ENCODE peak calls at places on chromosomes 6 and 20, in eight cellular contexts. S is cardiac muscle cell, C is thyroid gland, F is endodermal cell, A is H9, D is Karpas-422, G is MM.1S, R is NT2/D1. L is an unnamed sample. For H3K4me1, the result is how much of the 10 kb centered on the place peaks cover.

GRCh38 chr6:12842658-12843057 is 126.1 kb downstream of the PHACTR1 start:
- DNase-seq in A (no peak), G (no peak), C (no peak), S (no peak), F (no peak), R (no peak), D (no peak), L (no peak)

GRCh38 chr6:14693301-14694192 is 552.3 kb upstream of the JARID2 start:
- DNase-seq in G (no peak), S (no peak), R (no peak), D (no peak), A (no peak), F (no peak), C (no peak), L (no peak)

GRCh38 chr6:106527979-106528378 is 101.3 kb downstream of the RTN4IP1 start:
- DNase-seq in D (no peak), G (no peak), S (no peak), A (no peak), R (no peak), C (no peak), F (no peak), L (no peak)

GRCh38 chr6:113997106-113997505 is 26.2 kb upstream of the HDAC2 start:
- DNase-seq in A (no peak), F (no peak), S (no peak), R (no peak), G (no peak), D (no peak), C (no peak), L (no peak)

GRCh38 chr6:25942561-25943147 is 12.2 kb upstream of the SLC17A2 start:
- DNase-seq in D (peak), R (no peak), A (no peak), S (peak), G (peak), F (no peak), C (no peak), L (no peak)

GRCh38 chr6:14499804-14500203 is 382.2 kb downstream of the CD83 start:
- DNase-seq in D (no peak), G (no peak), F (peak), R (no peak), S (peak), C (no peak), A (no peak), L (no peak)

GRCh38 chr20:38350879-38351775 is 4.8 kb downstream of the LBP start:
- DNase-seq in R (no peak), S (no peak), F (no peak), C (peak), D (no peak), A (no peak), G (no peak), L (no peak)

GRCh38 chr6:100353276-100354015 is 111.3 kb downstream of the SIM1 start:
- DNase-seq in S (no peak), G (no peak), D (no peak), A (no peak), C (no peak), F (no peak), R (no peak), L (no peak)

GRCh38 chr6:152301021-152301805 is 335.9 kb downstream of the SYNE1 start:
- DNase-seq in S (no peak), D (peak), A (no peak), R (no peak), C (no peak), G (no peak), F (no peak), L (no peak)

GRCh38 chr20:23622839-23623343 is 14.9 kb downstream of the CST3 start:
- DNase-seq in D (no peak), R (no peak), F (peak), S (no peak), A (no peak), G (no peak), C (peak), L (no peak)

GRCh38 chr6:75751443-75751842 is 2.4 kb downstream of the MYO6 start:
- DNase-seq in S (no peak), G (no peak), A (no peak), C (no peak), F (no peak), D (no peak), R (no peak), L (no peak)

GRCh38 chr20:45097485-45098095 is 3.3 kb downstream of the KCNS1 start:
- DNase-seq in C (peak), F (no peak), S (no peak), R (no peak), G (no peak), D (no peak), A (peak), L (peak)

GRCh38 chr6:148438593-148438992 is 96.0 kb downstream of the SASH1 start:
- DNase-seq in D (no peak), A (no peak), G (no peak), F (no peak), S (no peak), C (no peak), R (no peak), L (no peak)

GRCh38 chr6:11604836-11605506 is 67.4 kb downstream of the TMEM170B start:
- DNase-seq in D (no peak), F (peak), A (no peak), S (no peak), C (no peak), G (no peak), R (no peak), L (no peak)
- H3K4me1 ChIP-seq in D (under half), F (under half), A (under half), S (under half), C (under half), G (under half), R (under half), L (under half)

DNA sequence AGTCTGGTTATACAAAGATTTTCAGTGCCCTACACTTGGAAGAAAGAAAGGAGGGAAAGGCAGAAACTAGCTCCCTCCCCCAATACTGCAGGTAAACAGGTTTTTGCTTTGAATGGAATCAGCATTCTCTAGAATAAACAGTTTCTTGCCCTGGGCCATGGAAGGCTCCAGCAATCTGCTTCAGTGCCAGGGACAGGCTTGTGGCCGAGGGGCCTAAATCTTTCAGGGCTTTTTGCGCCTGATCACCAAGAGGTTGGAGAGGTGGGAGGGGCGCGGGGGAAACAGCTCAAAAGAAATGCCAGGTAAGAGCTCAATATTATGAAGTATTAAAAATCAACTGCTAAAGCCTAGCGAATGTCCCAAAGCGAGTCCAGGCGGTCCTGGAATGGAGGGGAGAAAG is 23.8 kb downstream of the TFAP2B start:
- DNase-seq in R (no peak), G (no peak), A (peak), C (no peak), S (no peak), F (peak), D (no peak), L (no peak)
- H3K4me1 ChIP-seq in R (under half), G (under half), A (under half), C (under half), S (under half), F (under half), D (under half), L (under half)

GRCh38 chr20:50526403-50526989 is 16.3 kb downstream of the PTPN1 start:
- DNase-seq in C (no peak), D (no peak), R (no peak), A (no peak), S (no peak), G (no peak), F (no peak), L (no peak)

GRCh38 chr20:50521709-50522674 is 11.8 kb downstream of the PTPN1 start:
- DNase-seq in G (no peak), C (no peak), R (no peak), F (no peak), S (no peak), A (no peak), D (no peak), L (no peak)

GRCh38 chr20:50520222-50520877 is 10.2 kb downstream of the PTPN1 start:
- DNase-seq in S (no peak), G (no peak), A (no peak), C (no peak), R (no peak), D (no peak), F (no peak), L (no peak)

GRCh38 chr20:50521221-50521642 is 11.0 kb downstream of the PTPN1 start:
- DNase-seq in R (no peak), A (no peak), S (no peak), F (no peak), D (no peak), G (no peak), C (no peak), L (no peak)

GRCh38 chr20:50523552-50524167 is 13.5 kb downstream of the PTPN1 start:
- DNase-seq in S (no peak), R (no peak), G (no peak), F (no peak), C (no peak), D (no peak), A (no peak), L (no peak)
- H3K4me1 ChIP-seq in S (under half), R (under half), G (under half), F (under half), C (under half), D (under half), A (under half), L (half or more)

DNA sequence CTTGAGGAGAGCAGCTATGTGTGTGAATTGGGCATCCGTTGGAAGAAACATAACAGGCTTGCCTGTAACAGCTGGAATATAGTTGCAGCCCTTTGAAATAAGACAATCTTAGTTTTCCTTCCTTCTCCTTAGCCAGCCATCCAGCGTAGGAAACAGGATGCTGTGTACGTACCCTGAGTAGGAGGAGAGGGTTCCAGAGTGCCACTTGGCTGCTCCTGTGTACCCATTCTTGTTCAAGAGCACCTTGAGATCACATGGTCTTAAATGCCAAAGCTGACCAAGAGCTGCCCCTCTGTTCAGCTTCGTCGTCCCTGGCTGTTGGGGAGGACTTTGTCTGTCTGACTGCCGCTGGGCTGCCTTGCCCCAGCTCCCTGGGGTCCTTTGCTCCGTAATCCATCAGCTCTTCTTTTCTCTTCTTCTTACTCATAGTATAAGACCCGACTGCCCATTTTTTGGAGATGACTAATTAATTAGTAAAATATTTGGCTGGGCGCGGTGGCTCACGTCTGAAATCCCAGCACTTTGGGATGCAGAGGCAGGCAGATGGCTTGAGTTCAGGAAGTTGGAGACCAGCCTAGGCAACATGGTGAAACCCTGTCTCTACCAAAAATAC is 49.0 kb downstream of the RREB1 start:
- DNase-seq in G (no peak), R (no peak), S (no peak), A (no peak), C (peak), F (peak), D (no peak), L (no peak)
- H3K4me1 ChIP-seq in G (half or more), R (under half), S (under half), A (under half), C (half or more), F (under half), D (under half), L (half or more)

DNA sequence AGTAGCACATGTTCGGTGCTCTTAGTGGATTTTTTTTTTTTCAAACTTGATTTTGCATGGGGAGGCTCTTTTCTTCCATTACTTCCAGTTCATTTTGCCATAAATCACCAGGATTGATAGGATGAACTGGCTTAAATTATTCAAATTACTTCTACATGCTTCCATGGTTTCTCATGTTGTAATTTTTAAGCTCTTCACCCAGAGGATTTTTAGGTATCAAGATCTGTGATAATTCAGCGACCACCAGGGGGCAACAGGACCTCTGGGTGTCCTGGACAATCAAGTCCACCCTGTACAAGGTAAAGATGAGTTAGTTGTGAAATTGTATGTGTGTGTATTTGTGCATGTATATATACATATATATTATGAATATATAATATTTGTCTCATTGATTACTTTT is 4.2 kb upstream of the EPHA7 start:
- DNase-seq in A (peak), S (peak), G (peak), C (peak), D (peak), R (no peak), F (peak), L (no peak)
- H3K4me1 ChIP-seq in A (under half), S (under half), G (under half), C (under half), D (under half), R (under half), F (under half), L (under half)

DNA sequence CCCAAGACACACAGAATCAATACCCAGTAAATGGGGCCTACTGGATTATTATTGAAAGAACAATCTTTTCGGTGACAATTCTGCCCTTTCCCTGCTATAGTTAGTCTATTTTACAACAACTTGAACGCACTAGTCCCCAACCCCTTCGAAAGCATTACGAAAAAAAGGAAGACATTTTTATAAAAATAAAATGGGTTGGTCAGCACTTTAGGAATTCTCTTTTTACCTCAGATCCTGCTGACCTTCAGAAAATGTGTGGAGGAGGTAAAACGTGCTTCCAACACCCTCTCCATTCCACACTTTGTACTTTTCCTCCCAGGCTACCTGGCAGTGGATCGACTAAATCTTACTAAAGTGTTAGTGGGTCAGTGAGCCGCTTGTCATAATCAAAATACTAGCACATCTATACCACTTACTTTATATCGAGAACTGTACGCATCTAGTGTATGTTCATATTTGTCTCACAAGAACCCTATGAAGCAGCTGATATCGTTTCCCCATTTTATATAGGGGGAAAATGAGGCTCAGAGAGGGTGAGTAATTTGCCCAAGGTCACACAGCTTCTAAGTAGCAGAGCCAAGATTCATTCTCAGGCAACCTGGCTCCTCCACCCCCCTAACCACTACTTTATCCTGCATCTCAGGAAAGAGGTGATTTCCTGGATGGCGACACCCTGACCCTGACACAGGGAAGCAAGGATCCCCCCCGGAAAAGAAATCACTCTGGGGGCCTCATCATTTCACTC is 10.6 kb downstream of the NFATC2 start:
- DNase-seq in F (no peak), R (no peak), D (no peak), C (no peak), S (no peak), G (no peak), A (no peak), L (no peak)
- H3K4me1 ChIP-seq in F (under half), R (under half), D (half or more), C (under half), S (half or more), G (under half), A (under half), L (half or more)

GRCh38 chr6:166073082-166073481 is 94.6 kb downstream of the TBXT start:
- DNase-seq in C (no peak), R (no peak), F (no peak), D (no peak), G (no peak), A (no peak), S (no peak), L (no peak)

GRCh38 chr6:166068768-166069167 is 98.9 kb downstream of the TBXT start:
- DNase-seq in F (no peak), S (no peak), R (no peak), D (no peak), A (no peak), C (no peak), G (no peak), L (no peak)
- H3K4me1 ChIP-seq in F (under half), S (under half), R (under half), D (under half), A (under half), C (under half), G (under half), L (under half)

GRCh38 chr6:11731423-11731822 is 47.2 kb downstream of the ADTRP start:
- DNase-seq in S (no peak), D (no peak), G (no peak), F (no peak), R (no peak), A (no peak), C (peak), L (no peak)

GRCh38 chr6:11729083-11729482 is 49.5 kb downstream of the ADTRP start:
- DNase-seq in S (no peak), A (no peak), F (no peak), C (no peak), R (no peak), D (no peak), G (no peak), L (peak)

GRCh38 chr6:11727995-11728961 is 50.3 kb downstream of the ADTRP start:
- DNase-seq in A (no peak), R (no peak), F (no peak), D (no peak), S (no peak), C (no peak), G (peak), L (peak)

GRCh38 chr6:11730645-11731044 is 48.0 kb downstream of the ADTRP start:
- DNase-seq in G (peak), F (no peak), A (no peak), R (no peak), S (no peak), D (no peak), C (no peak), L (no peak)

GRCh38 chr6:11727356-11727755 is 51.2 kb downstream of the ADTRP start:
- DNase-seq in A (no peak), D (no peak), C (no peak), R (no peak), S (no peak), G (no peak), F (no peak), L (no peak)
- H3K4me1 ChIP-seq in A (under half), D (under half), C (under half), R (under half), S (under half), G (half or more), F (under half), L (half or more)

DNA sequence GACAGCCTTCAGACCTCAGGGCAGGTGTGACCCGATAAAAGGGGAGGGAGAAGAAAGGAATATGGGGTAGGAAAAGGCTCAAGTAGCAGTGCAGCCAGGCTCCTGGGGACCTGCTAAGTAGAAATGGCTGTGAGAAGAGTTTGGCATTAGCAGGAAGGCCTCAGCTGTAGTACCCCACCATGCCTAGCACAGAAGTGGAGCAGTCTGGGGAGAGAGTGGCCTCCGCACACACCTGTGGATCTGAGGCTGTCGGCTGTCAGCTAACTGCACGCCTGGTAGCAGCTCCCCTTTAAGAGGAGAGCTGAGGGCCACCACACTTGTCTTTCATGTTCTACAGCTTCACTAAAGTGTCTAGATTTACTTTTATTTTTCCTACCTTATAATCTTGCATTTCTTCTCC is 24.5 kb downstream of the PDE7B start:
- DNase-seq in D (no peak), G (no peak), F (peak), R (no peak), C (no peak), A (peak), S (no peak), L (no peak)
- H3K4me1 ChIP-seq in D (under half), G (under half), F (under half), R (under half), C (under half), A (under half), S (under half), L (under half)

GRCh38 chr6:142845143-142845571 is 99.8 kb downstream of the HIVEP2 start:
- DNase-seq in C (no peak), F (no peak), R (no peak), A (no peak), G (peak), S (no peak), D (no peak), L (peak)

GRCh38 chr6:142842423-142843261 is 102.3 kb downstream of the HIVEP2 start:
- DNase-seq in D (no peak), G (peak), F (no peak), R (no peak), A (no peak), S (no peak), C (no peak), L (peak)

GRCh38 chr6:142843344-142843743 is 101.6 kb downstream of the HIVEP2 start:
- DNase-seq in C (no peak), S (no peak), F (no peak), G (no peak), A (no peak), R (no peak), D (no peak), L (no peak)

GRCh38 chr6:142845624-142846458 is 99.1 kb downstream of the HIVEP2 start:
- DNase-seq in C (peak), F (peak), S (peak), G (peak), A (peak), R (peak), D (peak), L (peak)

GRCh38 chr6:142844065-142844755 is 100.8 kb downstream of the HIVEP2 start:
- DNase-seq in G (peak), F (no peak), A (no peak), C (no peak), R (no peak), S (no peak), D (no peak), L (no peak)
- H3K4me1 ChIP-seq in G (under half), F (under half), A (under half), C (under half), R (under half), S (under half), D (under half), L (half or more)